ENCODE peak calls at places on chromosome 5, in nine cellular contexts. J, D, W, G, X, M, C, P and K are unnamed samples. For H3K27me3, the result is how much of the 10 kb centered on the place peaks cover.

GRCh38 chr5:137142371-137143243 is 356.5 kb downstream of the SPOCK1 start:
- DNase-seq in J (peak), D (peak), W (no peak), G (peak), X (no peak), M (no peak), C (peak), P (peak), K (no peak)

GRCh38 chr5:78269088-78269703 is 25.3 kb downstream of the AP3B1 start:
- DNase-seq in J (no peak), D (no peak), W (no peak), G (no peak), X (no peak), M (no peak), C (no peak), P (no peak), K (no peak)

GRCh38 chr5:122120957-122121356 is 8.4 kb upstream of the ZNF474 start:
- DNase-seq in J (no peak), D (no peak), W (no peak), G (no peak), X (no peak), M (no peak), C (no peak), P (no peak), K (no peak)

GRCh38 chr5:86570427-86571083 is 47.2 kb upstream of the COX7C start:
- DNase-seq in J (no peak), D (no peak), W (no peak), G (no peak), X (no peak), M (no peak), C (no peak), P (no peak), K (no peak)

GRCh38 chr5:32961066-32961429 is 249.9 kb downstream of the NPR3 start:
- DNase-seq in J (no peak), D (no peak), W (no peak), G (no peak), X (no peak), M (no peak), C (no peak), P (no peak), K (no peak)

GRCh38 chr5:17238521-17239041 is 21.1 kb downstream of the BASP1 start:
- DNase-seq in J (no peak), D (no peak), W (no peak), G (no peak), X (no peak), M (peak), C (no peak), P (no peak), K (no peak)

GRCh38 chr5:63401434-63402046 is 560.7 kb downstream of the HTR1A start:
- DNase-seq in J (peak), D (peak), W (peak), G (peak), X (peak), M (peak), C (peak), P (peak), K (peak)

GRCh38 chr5:179258922-179259730 is 86.1 kb downstream of the ADAMTS2 start:
- DNase-seq in J (peak), D (peak), W (peak), G (no peak), X (no peak), M (no peak), C (peak), P (no peak), K (no peak)

GRCh38 chr5:103993028-103993427 is 430.4 kb upstream of the NUDT12 start:
- DNase-seq in J (no peak), D (no peak), W (no peak), G (no peak), X (no peak), M (peak), C (no peak), P (no peak), K (no peak)

GRCh38 chr5:172743112-172743959 is 27.7 kb downstream of the DUSP1 start:
- DNase-seq in J (no peak), D (no peak), W (no peak), G (no peak), X (no peak), M (no peak), C (no peak), P (no peak), K (no peak)

GRCh38 chr5:170353946-170354345 is 35.2 kb downstream of the KCNMB1 start:
- DNase-seq in J (no peak), D (no peak), W (no peak), G (no peak), X (no peak), M (peak), C (peak), P (no peak), K (no peak)

GRCh38 chr5:33240552-33240951 is 200.2 kb upstream of the TARS1 start:
- DNase-seq in J (no peak), D (no peak), W (no peak), G (no peak), X (no peak), M (no peak), C (no peak), P (no peak), K (no peak)

GRCh38 chr5:180126716-180127681 is 55.4 kb upstream of the RNF130 start:
- DNase-seq in J (no peak), D (peak), W (peak), G (no peak), X (no peak), M (peak), C (peak), P (peak), K (peak)

GRCh38 chr5:125017796-125018195 is 271.4 kb upstream of the ZNF608 start:
- DNase-seq in J (no peak), D (no peak), W (no peak), G (no peak), X (no peak), M (no peak), C (no peak), P (no peak), K (peak)

GRCh38 chr5:65854931-65855330 is 71.4 kb upstream of the ERBIN start:
- DNase-seq in J (no peak), D (no peak), W (no peak), G (no peak), X (no peak), M (no peak), C (no peak), P (no peak), K (no peak)

GRCh38 chr5:31033295-31033694 is 160.2 kb upstream of the CDH6 start:
- DNase-seq in J (no peak), D (no peak), W (no peak), G (no peak), X (no peak), M (no peak), C (no peak), P (no peak), K (no peak)

GRCh38 chr5:81068635-81069034 is 108.5 kb downstream of the RASGRF2 start:
- DNase-seq in J (no peak), D (no peak), W (no peak), G (no peak), X (no peak), M (no peak), C (no peak), P (no peak), K (no peak)

GRCh38 chr5:124808842-124809268 is 62.4 kb upstream of the ZNF608 start:
- DNase-seq in J (no peak), D (no peak), W (no peak), G (no peak), X (no peak), M (no peak), C (no peak), P (no peak), K (no peak)

GRCh38 chr5:180860273-180860886 is 696 bp downstream of the ZFP62 start:
- DNase-seq in J (peak), D (peak), W (peak), G (no peak), X (peak), M (peak), C (no peak), P (peak), K (peak)

GRCh38 chr5:140243855-140244254 is 59.0 kb downstream of the PFDN1 start:
- DNase-seq in J (no peak), D (no peak), W (no peak), G (no peak), X (no peak), M (no peak), C (peak), P (no peak), K (no peak)

GRCh38 chr5:68426609-68427008 is 211.1 kb downstream of the PIK3R1 start:
- DNase-seq in J (no peak), D (no peak), W (no peak), G (no peak), X (no peak), M (no peak), C (no peak), P (no peak), K (no peak)

GRCh38 chr5:132260051-132260450 is 2.6 kb downstream of the PDLIM4 start:
- DNase-seq in J (no peak), D (no peak), W (peak), G (no peak), X (no peak), M (no peak), C (no peak), P (no peak), K (peak)

GRCh38 chr5:14036947-14037346 is 92.5 kb upstream of the DNAH5 start:
- DNase-seq in J (no peak), D (no peak), W (no peak), G (peak), X (no peak), M (no peak), C (no peak), P (no peak), K (no peak)

GRCh38 chr5:2847608-2848007 is 96.1 kb upstream of the IRX2 start:
- DNase-seq in J (no peak), D (no peak), W (no peak), G (no peak), X (no peak), M (no peak), C (no peak), P (no peak), K (no peak)

GRCh38 chr5:159030357-159030756 is 69.4 kb downstream of the EBF1 start:
- DNase-seq in J (no peak), D (no peak), W (no peak), G (no peak), X (no peak), M (no peak), C (no peak), P (peak), K (no peak)

GRCh38 chr5:180086816-180087426 is 15.4 kb upstream of the RNF130 start:
- DNase-seq in J (no peak), D (no peak), W (no peak), G (no peak), X (no peak), M (no peak), C (no peak), P (no peak), K (no peak)

GRCh38 chr5:39500656-39501295 is 76.0 kb upstream of the DAB2 start:
- DNase-seq in J (no peak), D (no peak), W (no peak), G (no peak), X (no peak), M (no peak), C (no peak), P (no peak), K (no peak)

GRCh38 chr5:73693573-73694061 is 67.6 kb downstream of the ARHGEF28 start:
- DNase-seq in J (peak), D (no peak), W (no peak), G (peak), X (no peak), M (peak), C (peak), P (peak), K (no peak)

GRCh38 chr5:83718195-83718825 is 2.3 kb downstream of the HAPLN1 start:
- DNase-seq in J (peak), D (no peak), W (peak), G (peak), X (no peak), M (peak), C (no peak), P (peak), K (peak)

GRCh38 chr5:58683567-58683966 is 100.7 kb downstream of the RAB3C start:
- DNase-seq in J (no peak), D (no peak), W (no peak), G (no peak), X (no peak), M (no peak), C (no peak), P (no peak), K (no peak)

GRCh38 chr5:51997908-51998307 is 614.7 kb downstream of the ISL1 start:
- DNase-seq in J (no peak), D (no peak), W (no peak), G (no peak), X (no peak), M (peak), C (no peak), P (peak), K (no peak)

GRCh38 chr5:135482383-135482933 is 30.3 kb upstream of the TIFAB start:
- DNase-seq in J (no peak), D (no peak), W (no peak), G (no peak), X (no peak), M (no peak), C (no peak), P (peak), K (no peak)

GRCh38 chr5:122741681-122742080 is 33.2 kb upstream of the SNX2 start:
- DNase-seq in J (no peak), D (no peak), W (no peak), G (no peak), X (no peak), M (no peak), C (no peak), P (no peak), K (no peak)

GRCh38 chr5:19880859-19881436 is 107.1 kb downstream of the CDH18 start:
- DNase-seq in J (no peak), D (no peak), W (no peak), G (peak), X (no peak), M (peak), C (no peak), P (peak), K (peak)

GRCh38 chr5:111742595-111742994 is 14.4 kb downstream of the NREP start:
- DNase-seq in J (no peak), D (no peak), W (peak), G (no peak), X (no peak), M (no peak), C (peak), P (no peak), K (no peak)

GRCh38 chr5:159178978-159179377 is 30.4 kb downstream of the RNF145 start:
- DNase-seq in J (peak), D (no peak), W (no peak), G (peak), X (no peak), M (peak), C (no peak), P (no peak), K (no peak)

GRCh38 chr5:115842089-115842881 is 550 bp downstream of the AP3S1 start:
- DNase-seq in J (no peak), D (peak), W (no peak), G (no peak), X (no peak), M (peak), C (no peak), P (peak), K (no peak)

GRCh38 chr5:147611483-147611882 is 101.6 kb upstream of the DPYSL3 start:
- DNase-seq in J (no peak), D (no peak), W (no peak), G (no peak), X (no peak), M (no peak), C (no peak), P (peak), K (no peak)

GRCh38 chr5:51500-51823 is 40.5 kb upstream of the PLEKHG4B start:
- DNase-seq in J (no peak), D (no peak), W (no peak), G (no peak), X (no peak), M (no peak), C (no peak), P (no peak), K (no peak)

GRCh38 chr5:95957804-95958203 is 3.8 kb downstream of the ELL2 start:
- DNase-seq in J (no peak), D (no peak), W (no peak), G (no peak), X (no peak), M (no peak), C (no peak), P (no peak), K (no peak)

GRCh38 chr5:141883948-141884318 is 5.7 kb upstream of the PCDH1 start:
- DNase-seq in J (no peak), D (no peak), W (no peak), G (no peak), X (no peak), M (no peak), C (no peak), P (no peak), K (no peak)
- H3K4me3 ChIP-seq in J (no peak), D (no peak), W (no peak), G (no peak), X (no peak), M (no peak), C (no peak), P (no peak), K (no peak)

DNA sequence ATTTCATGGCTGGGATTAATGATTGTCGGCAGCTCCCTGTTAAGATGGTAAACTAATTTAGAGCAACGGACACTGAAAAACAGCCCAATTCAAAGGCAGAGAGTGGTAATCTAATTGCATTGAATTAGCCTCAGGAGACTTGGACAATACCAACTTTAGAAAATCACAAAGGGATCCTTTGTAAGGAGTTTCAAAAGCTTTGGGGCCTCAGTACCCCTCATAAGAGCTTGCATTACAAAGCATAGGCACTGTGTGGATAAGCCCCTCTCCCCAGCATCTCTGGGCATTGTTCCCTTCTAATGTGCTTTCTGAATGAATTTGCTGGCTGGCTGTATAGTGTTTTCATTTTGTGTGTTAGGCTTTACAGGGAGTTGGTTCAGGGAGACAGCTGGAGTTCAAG is 6.7 kb downstream of the GLRA1 start:
- DNase-seq in J (no peak), D (no peak), W (no peak), G (no peak), X (no peak), M (no peak), C (no peak), P (peak), K (no peak)
- H3K27me3 ChIP-seq in J (under half), D (under half), W (under half), G (under half), X (under half), M (half or more), C (under half), P (half or more), K (under half)

GRCh38 chr5:148866024-148866423 is 39.6 kb downstream of the ADRB2 start:
- DNase-seq in J (no peak), D (no peak), W (no peak), G (no peak), X (no peak), M (no peak), C (no peak), P (no peak), K (no peak)
- TF ChIP-seq CTCF in J (no peak), D (no peak), W (no peak), G (no peak), X (no peak), M (no peak), C (no peak), P (no peak), K (no peak)

DNA sequence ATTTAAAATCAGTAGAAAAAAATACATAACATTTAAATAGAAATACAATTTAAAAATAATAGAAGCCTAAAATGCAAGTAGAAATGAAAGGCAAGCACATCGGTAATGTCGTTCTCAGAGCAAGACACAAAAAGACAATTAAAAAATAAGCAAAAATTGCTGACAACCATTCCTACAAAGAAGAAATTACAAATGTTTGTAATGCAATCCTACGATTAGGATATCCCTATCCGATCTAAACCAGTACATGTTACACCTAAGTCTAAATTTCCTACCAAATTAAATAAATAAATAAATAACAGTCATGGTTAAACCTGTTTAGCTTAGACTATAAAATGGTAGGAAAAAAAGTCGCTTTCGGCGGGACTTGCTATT is 90.0 kb downstream of the ANXA2R start:
- DNase-seq in J (no peak), D (no peak), W (no peak), G (no peak), X (no peak), M (no peak), C (no peak), P (no peak), K (no peak)
- H3K4me3 ChIP-seq in J (peak), D (peak), W (no peak), G (peak), X (peak), M (peak), C (peak), P (no peak), K (no peak)

GRCh38 chr5:150192462-150192861 is 2.6 kb downstream of the SLC6A7 start:
- DNase-seq in J (no peak), D (no peak), W (no peak), G (no peak), X (no peak), M (no peak), C (no peak), P (no peak), K (no peak)

GRCh38 chr5:150190503-150190973 is 676 bp downstream of the SLC6A7 start:
- DNase-seq in J (no peak), D (no peak), W (no peak), G (no peak), X (no peak), M (no peak), C (peak), P (peak), K (no peak)

GRCh38 chr5:150188146-150188842 is 1.6 kb upstream of the SLC6A7 start:
- DNase-seq in J (peak), D (no peak), W (no peak), G (no peak), X (no peak), M (no peak), C (no peak), P (no peak), K (no peak)

GRCh38 chr5:150190987-150191386 is 1.1 kb downstream of the SLC6A7 start:
- DNase-seq in J (no peak), D (no peak), W (no peak), G (no peak), X (no peak), M (no peak), C (no peak), P (no peak), K (no peak)

GRCh38 chr5:150189728-150190502 is at the start of gene SLC6A7:
- DNase-seq in J (no peak), D (no peak), W (no peak), G (no peak), X (no peak), M (no peak), C (peak), P (peak), K (no peak)
- H3K27me3 ChIP-seq in J (under half), D (under half), W (under half), G (under half), X (under half), M (under half), C (under half), P (half or more), K (under half)

GRCh38 chr5:168291961-168292782 is 727 bp downstream of the WWC1 start:
- DNase-seq in J (peak), D (no peak), W (no peak), G (no peak), X (no peak), M (no peak), C (no peak), P (peak), K (peak)
- TF ChIP-seq CTCF in J (no peak), D (no peak), W (no peak), G (peak), X (no peak), M (no peak), C (no peak), P (peak), K (peak)

DNA sequence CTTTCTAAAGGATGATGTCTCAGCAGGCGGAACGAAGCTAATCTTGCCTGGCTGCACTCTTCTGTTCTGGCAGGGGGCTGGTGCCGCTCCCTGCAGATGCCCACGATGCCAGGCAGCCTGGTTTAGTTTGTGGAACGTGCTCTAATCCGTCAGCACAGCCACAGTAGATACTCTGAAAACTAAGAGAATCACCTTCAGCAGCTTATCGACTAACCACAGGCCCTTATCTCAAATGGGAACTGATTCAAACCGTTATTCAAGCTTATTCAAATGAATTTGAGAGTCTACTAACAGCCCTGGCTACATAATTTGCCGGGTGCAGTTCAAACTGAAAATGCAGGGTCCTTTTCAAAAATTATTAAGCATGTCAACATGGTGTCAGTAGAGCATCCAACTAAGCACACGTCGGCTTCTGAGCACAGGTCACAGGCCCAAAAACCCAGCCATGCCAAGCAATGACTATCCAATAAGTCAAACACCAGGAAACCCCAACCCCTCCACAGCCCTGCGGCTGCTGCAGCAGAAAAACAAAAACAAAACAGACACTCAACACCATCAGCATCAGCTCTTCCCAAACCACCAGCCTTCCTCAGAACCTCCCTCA is 246.7 kb upstream of the ANKRD55 start:
- DNase-seq in J (no peak), D (no peak), W (no peak), G (no peak), X (no peak), M (no peak), C (no peak), P (no peak), K (no peak)
- H3K4me3 ChIP-seq in J (peak), D (peak), W (peak), G (no peak), X (peak), M (no peak), C (peak), P (peak), K (peak)